ENCODE peak calls at places on chromosomes 11 and 22, in eight cellular contexts. K is neural crest cell; P is activated CD4-positive, alpha-beta T cell treated with anti-CD3 and anti-CD28 coated beads for 24 hours; Y is memory B cell; M is EL; A is stimulated activated CD4-positive, alpha-beta T cell treated with anti-CD3 and anti-CD28 coated beads, Interleukin-4, amount 100 ng/mL, for 1 hour; N is GM23338; W is Ammon's horn. B is an unnamed sample.

GRCh38 chr22:22460635-22461034 is 47.9 kb downstream of the ZNF280B start:
- DNase-seq in K (no peak), A (no peak), P (no peak), M (no peak), Y (no peak), W (no peak), N (peak), B (no peak)

GRCh38 chr11:112961751-112962747 is 829 bp downstream of the NCAM1 start:
- DNase-seq in Y (no peak), M (no peak), A (no peak), N (peak), W (peak), P (peak), K (peak), B (no peak)

GRCh38 chr22:22245256-22245909 is 797 bp downstream of the VPREB1 start:
- DNase-seq in K (no peak), Y (no peak), P (no peak), N (no peak), A (no peak), M (no peak), W (no peak), B (no peak)

GRCh38 chr22:36151006-36151595 is 9.5 kb downstream of the APOL3 start:
- DNase-seq in M (no peak), Y (no peak), K (no peak), P (no peak), A (no peak), N (no peak), W (no peak), B (no peak)

GRCh38 chr11:1776944-1777715 is 13.4 kb upstream of the CTSD start:
- DNase-seq in K (no peak), A (no peak), M (no peak), N (no peak), P (no peak), Y (no peak), W (no peak), B (no peak)

GRCh38 chr11:910589-911030 is at the start of gene CHID1:
- DNase-seq in K (peak), A (peak), W (peak), P (peak), Y (peak), M (peak), N (peak), B (peak)

GRCh38 chr11:4038973-4039372 is 55.6 kb upstream of the RRM1 start:
- DNase-seq in Y (no peak), M (peak), W (no peak), N (no peak), K (no peak), P (no peak), A (no peak), B (no peak)

GRCh38 chr22:41043727-41044126 is 48.7 kb upstream of the EP300 start:
- DNase-seq in P (no peak), A (no peak), K (no peak), W (no peak), N (no peak), Y (no peak), M (no peak), B (no peak)

GRCh38 chr22:49966716-49967332 is 6.3 kb downstream of the PIM3 start:
- DNase-seq in W (peak), M (no peak), N (no peak), K (peak), P (no peak), A (peak), Y (no peak), B (no peak)

GRCh38 chr11:45093761-45094455 is 52.5 kb upstream of the PRDM11 start:
- DNase-seq in P (no peak), K (no peak), M (no peak), A (no peak), W (no peak), N (no peak), Y (no peak), B (no peak)

GRCh38 chr11:82908311-82908710 is 6.8 kb downstream of the DDIAS start:
- DNase-seq in Y (no peak), A (no peak), W (no peak), M (no peak), N (peak), K (no peak), P (no peak), B (no peak)

GRCh38 chr11:120324932-120325810 is at the start of gene TLCD5:
- DNase-seq in P (peak), A (peak), Y (no peak), N (peak), K (peak), W (peak), M (peak), B (no peak)

GRCh38 chr11:1553808-1554594 is 18.1 kb downstream of the DUSP8 start:
- DNase-seq in M (no peak), N (peak), W (no peak), P (no peak), K (no peak), Y (no peak), A (no peak), B (no peak)

GRCh38 chr11:85935751-85936150 is 80.6 kb downstream of the CCDC83 start:
- DNase-seq in A (no peak), K (no peak), Y (no peak), N (no peak), M (no peak), P (no peak), W (no peak), B (no peak)

GRCh38 chr11:119905162-119905561 is 176.2 kb upstream of the NECTIN1 start:
- DNase-seq in W (no peak), A (no peak), M (no peak), P (no peak), N (no peak), K (no peak), Y (no peak), B (no peak)

GRCh38 chr11:76524919-76525318 is 80.1 kb downstream of the EMSY start:
- DNase-seq in N (no peak), M (peak), A (no peak), W (no peak), K (no peak), Y (no peak), P (no peak), B (no peak)

GRCh38 chr22:28344893-28345292 is 334.7 kb downstream of the TTC28 start:
- DNase-seq in Y (no peak), P (no peak), K (no peak), M (peak), N (no peak), W (no peak), A (no peak), B (no peak)

GRCh38 chr11:76621866-76622265 is 48.7 kb downstream of the LRRC32 start:
- DNase-seq in K (no peak), A (no peak), N (no peak), M (no peak), P (no peak), Y (no peak), W (no peak), B (no peak)